ENCODE peak calls at places on chromosomes 16 and 17, in five cellular contexts. T is BE2C; D is neural progenitor cell; F is AG09309; C is CD4-positive, alpha-beta T cell. A is an unnamed sample.

GRCh38 chr16:75304521-75305363 is 53.3 kb upstream of the BCAR1 start:
- DNase-seq in T (peak), D (no peak), F (peak), C (no peak), A (no peak)

GRCh38 chr16:12245088-12245922 is 268.8 kb downstream of the SNX29 start:
- DNase-seq in T (no peak), D (no peak), F (no peak), C (no peak), A (no peak)

GRCh38 chr17:52673791-52674190 is 515.3 kb upstream of the CA10 start:
- DNase-seq in T (no peak), D (no peak), F (no peak), C (no peak), A (no peak)

GRCh38 chr16:52964290-52964689 is 88.4 kb downstream of the CHD9NB start:
- DNase-seq in T (no peak), D (peak), F (no peak), C (no peak), A (no peak)

GRCh38 chr17:8859029-8859803 is 8.3 kb downstream of the PIK3R6 start:
- DNase-seq in T (no peak), D (no peak), F (peak), C (no peak), A (no peak)

GRCh38 chr16:9612267-9612666 is 520.8 kb downstream of the HAPSTR1 start:
- DNase-seq in T (no peak), D (peak), F (no peak), C (no peak), A (no peak)

GRCh38 chr16:57358527-57359095 is at the start of gene CCL22:
- DNase-seq in T (no peak), D (no peak), F (no peak), C (no peak), A (no peak)

GRCh38 chr16:30430428-30430970 is 669 bp upstream of the DCTPP1 start:
- DNase-seq in T (peak), D (no peak), F (no peak), C (no peak), A (no peak)

GRCh38 chr16:27498020-27498419 is 51.7 kb downstream of the GTF3C1 start:
- DNase-seq in T (no peak), D (no peak), F (no peak), C (no peak), A (no peak)

GRCh38 chr17:75643033-75644017 is 10.1 kb downstream of the SMIM5 start:
- DNase-seq in T (no peak), D (no peak), F (no peak), C (no peak), A (no peak)

GRCh38 chr17:1076299-1076981 is 79.5 kb downstream of the TIMM22 start:
- DNase-seq in T (no peak), D (no peak), F (no peak), C (no peak), A (no peak)

GRCh38 chr17:28751600-28752366 is 8.0 kb downstream of the TRAF4 start:
- DNase-seq in T (no peak), D (no peak), F (no peak), C (no peak), A (no peak)
- TF ChIP-seq CTCF in T (no peak), D (no peak), F (no peak), C (no peak), A (no peak)

DNA sequence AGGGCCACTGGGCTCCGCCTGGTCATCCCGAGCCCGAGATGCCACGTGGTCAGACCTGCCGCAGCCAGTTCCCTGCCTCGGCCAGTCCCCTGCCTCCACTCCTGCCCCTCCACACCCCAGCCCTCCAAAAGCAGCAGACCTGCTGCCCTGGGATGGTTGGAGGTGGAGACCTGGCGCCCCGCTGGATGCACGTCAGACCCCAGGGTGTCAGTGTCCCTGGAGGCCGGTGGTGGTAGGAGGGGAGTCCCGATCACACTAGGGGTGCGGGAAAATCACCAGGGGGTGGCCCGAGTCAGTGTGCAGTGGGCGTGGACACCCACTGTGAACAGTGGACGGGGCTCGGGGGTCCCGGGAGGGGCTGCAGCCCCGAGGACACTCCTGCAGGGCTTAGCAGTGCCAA is 26.9 kb downstream of the TPSG1 start:
- DNase-seq in T (no peak), D (no peak), F (no peak), C (no peak), A (no peak)
- TF ChIP-seq CTCF in T (no peak), D (no peak), F (no peak), C (no peak), A (no peak)

GRCh38 chr17:50146230-50146926 is 4.1 kb downstream of the PPP1R9B start:
- DNase-seq in T (no peak), D (no peak), F (no peak), C (no peak), A (no peak)
- TF ChIP-seq CTCF in T (peak), D (peak), F (peak), C (no peak), A (no peak)

GRCh38 chr16:77157773-77158172 is 33.2 kb upstream of the MON1B start:
- DNase-seq in T (no peak), D (no peak), F (no peak), C (no peak), A (no peak)

GRCh38 chr16:77157346-77157745 is 33.6 kb upstream of the MON1B start:
- DNase-seq in T (no peak), D (no peak), F (no peak), C (no peak), A (no peak)

GRCh38 chr16:77158293-77158692 is 32.7 kb upstream of the MON1B start:
- DNase-seq in T (no peak), D (no peak), F (no peak), C (no peak), A (no peak)
- TF ChIP-seq CTCF in T (no peak), D (no peak), F (no peak), C (no peak), A (no peak)

DNA sequence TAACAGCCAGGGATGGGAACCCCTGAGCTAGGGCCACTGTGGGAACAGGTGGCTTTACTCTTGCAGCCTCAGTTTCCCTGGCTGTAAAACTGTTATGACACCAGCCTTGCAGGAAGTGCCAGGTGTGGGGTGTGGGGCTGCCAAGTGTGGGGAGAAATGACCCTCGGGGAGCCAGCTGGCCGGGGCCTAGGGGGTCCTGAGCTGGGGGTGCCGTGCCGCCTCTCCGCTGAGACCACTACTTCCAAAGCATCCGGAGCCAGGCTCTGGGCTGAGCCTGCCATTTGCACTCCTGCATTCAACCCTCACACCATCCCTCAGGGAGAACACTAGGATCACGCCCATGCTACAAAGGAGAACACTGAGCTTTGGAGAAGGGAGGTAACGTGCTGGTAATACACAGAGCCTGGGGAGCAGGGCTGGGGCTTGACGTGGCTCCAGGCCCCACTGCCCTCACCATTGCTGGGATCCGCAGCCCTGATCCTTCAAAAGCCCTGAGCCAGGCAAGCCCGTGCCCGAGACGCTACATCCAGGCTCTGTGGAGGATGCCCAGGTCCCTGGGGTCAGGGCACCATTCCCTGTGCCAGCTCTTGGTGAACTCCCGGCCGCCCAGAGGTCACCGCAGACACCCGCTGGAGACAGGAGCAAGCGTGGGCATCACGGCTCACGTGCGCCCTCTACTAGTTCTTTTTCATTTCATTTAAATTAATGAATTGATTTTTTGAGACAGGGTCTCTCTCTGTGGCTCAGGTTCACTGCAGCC is 28.8 kb upstream of the GINS2 start:
- DNase-seq in T (peak), D (peak), F (peak), C (peak), A (no peak)
- TF ChIP-seq CTCF in T (peak), D (peak), F (peak), C (peak), A (peak)

GRCh38 chr17:45424769-45425124 is 7.9 kb downstream of the ARHGAP27 start:
- DNase-seq in T (no peak), D (no peak), F (no peak), C (no peak), A (no peak)

GRCh38 chr17:45427181-45427835 is 5.4 kb downstream of the ARHGAP27 start:
- DNase-seq in T (no peak), D (no peak), F (no peak), C (no peak), A (no peak)

GRCh38 chr17:45425125-45425983 is 7.3 kb downstream of the ARHGAP27 start:
- DNase-seq in T (peak), D (peak), F (peak), C (no peak), A (peak)

GRCh38 chr17:45426561-45426960 is 6.1 kb downstream of the ARHGAP27 start:
- DNase-seq in T (no peak), D (no peak), F (no peak), C (no peak), A (no peak)

GRCh38 chr17:45425984-45426413 is 6.7 kb downstream of the ARHGAP27 start:
- DNase-seq in T (no peak), D (no peak), F (no peak), C (no peak), A (no peak)
- TF ChIP-seq CTCF in T (no peak), D (no peak), F (no peak), C (no peak), A (no peak)

GRCh38 chr16:15898654-15899053 is 10.3 kb upstream of the CEP20 start:
- DNase-seq in T (no peak), D (no peak), F (no peak), C (no peak), A (no peak)
- TF ChIP-seq CTCF in T (no peak), D (no peak), F (no peak), C (no peak), A (no peak)

A was measured in mesothelial cell of epicardium.